ENCODE peak calls at places on chromosome 9, in four cellular contexts. F is mesendoderm, Z is kidney tubule cell, R is nephron progenitor cell. J is an unnamed sample.

GRCh38 chr9:108162664-108163063 is 673.1 kb upstream of the KLF4 start:
- DNase-seq in R (no peak), Z (peak), F (no peak), J (no peak)

GRCh38 chr9:127064335-127064734 is 58.1 kb downstream of the ANGPTL2 start:
- DNase-seq in R (no peak), F (no peak), Z (no peak), J (no peak)

GRCh38 chr9:3828495-3828894 is 302.7 kb upstream of the RFX3 start:
- DNase-seq in Z (peak), F (peak), R (no peak), J (no peak)

GRCh38 chr9:21974542-21975409 is 19.4 kb downstream of the CDKN2A start:
- DNase-seq in Z (peak), F (peak), R (peak), J (no peak)

GRCh38 chr9:69771775-69772418 is 12.1 kb upstream of the PTAR1 start:
- DNase-seq in R (no peak), F (no peak), Z (peak), J (no peak)

GRCh38 chr9:124296800-124297552 is 39.2 kb downstream of the NEK6 start:
- DNase-seq in Z (no peak), F (no peak), R (no peak), J (no peak)

GRCh38 chr9:104927216-104927911 is 591 bp downstream of the ABCA1 start:
- DNase-seq in F (peak), R (peak), Z (peak), J (no peak)

GRCh38 chr9:117643288-117643654 is 60.9 kb upstream of the TLR4 start:
- DNase-seq in R (no peak), F (no peak), Z (no peak), J (no peak)

GRCh38 chr9:95150903-95151302 is 166.6 kb downstream of the FANCC start:
- DNase-seq in F (no peak), R (no peak), Z (no peak), J (no peak)

GRCh38 chr9:18263367-18263766 is 210.6 kb upstream of the ADAMTSL1 start:
- DNase-seq in Z (no peak), R (no peak), F (peak), J (no peak)

GRCh38 chr9:127700594-127701255 is 6.1 kb upstream of the CFAP157 start:
- DNase-seq in R (no peak), Z (no peak), F (no peak), J (no peak)

GRCh38 chr9:38284768-38285080 is 107.8 kb upstream of the ALDH1B1 start:
- DNase-seq in R (peak), F (no peak), Z (no peak), J (no peak)

GRCh38 chr9:38423939-38424843 is at the start of gene IGFBPL1:
- DNase-seq in R (peak), F (peak), Z (peak), J (no peak)

GRCh38 chr9:115229496-115229895 is 111.5 kb upstream of the TNC start:
- DNase-seq in Z (no peak), F (no peak), R (no peak), J (no peak)

GRCh38 chr9:113515862-113516261 is 52.3 kb downstream of the RGS3 start:
- DNase-seq in F (no peak), R (no peak), Z (no peak), J (no peak)

GRCh38 chr9:121133104-121133816 is 58.5 kb downstream of the CNTRL start:
- DNase-seq in R (peak), Z (no peak), F (peak), J (no peak)

GRCh38 chr9:111076519-111076918 is 38.2 kb upstream of the LPAR1 start:
- DNase-seq in F (no peak), R (no peak), Z (no peak), J (no peak)

GRCh38 chr9:37430841-37431597 is 8.5 kb downstream of the GRHPR start:
- DNase-seq in R (no peak), Z (no peak), F (peak), J (no peak)

GRCh38 chr9:77440057-77440456 is 208.1 kb downstream of the GNA14 start:
- DNase-seq in Z (no peak), F (peak), R (no peak), J (no peak)

GRCh38 chr9:114282104-114282485 is 40.8 kb upstream of the ORM1 start:
- DNase-seq in Z (no peak), F (no peak), R (no peak), J (no peak)

GRCh38 chr9:98906273-98907040 is 37.2 kb upstream of the COL15A1 start:
- DNase-seq in R (no peak), F (no peak), Z (no peak), J (no peak)

GRCh38 chr9:122445155-122445749 is 32.5 kb downstream of the OR1J1 start:
- DNase-seq in Z (no peak), R (no peak), F (no peak), J (no peak)

GRCh38 chr9:117343416-117343815 is 71.4 kb downstream of the ASTN2 start:
- DNase-seq in R (no peak), Z (peak), F (no peak), J (no peak)

GRCh38 chr9:87827341-87827740 is 55.3 kb upstream of the SPATA31E1 start:
- DNase-seq in F (no peak), R (no peak), Z (no peak), J (no peak)

GRCh38 chr9:131117762-131118145 is 7.6 kb upstream of the NUP214 start:
- DNase-seq in Z (no peak), R (no peak), F (no peak), J (no peak)

GRCh38 chr9:127707766-127708165 is 978 bp downstream of the CFAP157 start:
- DNase-seq in F (peak), Z (peak), R (no peak), J (no peak)

GRCh38 chr9:116141864-116142561 is 11.6 kb upstream of the PAPPA start:
- DNase-seq in R (no peak), Z (no peak), F (no peak), J (no peak)

GRCh38 chr9:131976157-131976740 is 103.4 kb downstream of the MED27 start:
- DNase-seq in F (no peak), Z (no peak), R (no peak), J (no peak)

GRCh38 chr9:118058227-118058626 is 354.0 kb downstream of the TLR4 start:
- DNase-seq in F (no peak), Z (no peak), R (no peak), J (no peak)

GRCh38 chr9:132802121-132802795 is 75.8 kb downstream of the AK8 start:
- DNase-seq in F (peak), R (no peak), Z (no peak), J (no peak)

GRCh38 chr9:21856301-21857094 is 54.1 kb downstream of the MTAP start:
- DNase-seq in R (no peak), Z (peak), F (no peak), J (no peak)

GRCh38 chr9:134725605-134725940 is 84.0 kb downstream of the COL5A1 start:
- DNase-seq in F (no peak), R (no peak), Z (no peak), J (no peak)

GRCh38 chr9:98118640-98119601 is at the start of gene TRIM14:
- DNase-seq in Z (peak), F (peak), R (peak), J (no peak)

GRCh38 chr9:131478421-131478868 is 24.3 kb upstream of the POMT1 start:
- DNase-seq in R (peak), Z (peak), F (peak), J (no peak)

GRCh38 chr9:136312436-136312835 is 8.5 kb upstream of the CCDC187 start:
- DNase-seq in F (no peak), R (no peak), Z (peak), J (no peak)

GRCh38 chr9:77128125-77128789 is 49.1 kb upstream of the VPS13A start:
- DNase-seq in R (no peak), Z (no peak), F (peak), J (no peak)

GRCh38 chr9:37583522-37584121 is 7.4 kb upstream of the FBXO10 start:
- DNase-seq in F (no peak), Z (no peak), R (no peak), J (no peak)